ENCODE peak calls at places on chromosomes 11 and 22, in four cellular contexts. Y is epithelial cell of prostate; V is activated T-cell treated with anti-CD3 and anti-CD28 coated beads, Interleukin-2, amount 50 U/mL, for 1 hour; E is activated T-helper 1 cell treated with Interleukin-2 at 50 U/mL for 16 hours. T is an unnamed sample.

GRCh38 chr22:30968015-30968923 is at the start of gene MORC2:
- DNase-seq in Y (no peak), V (no peak), E (no peak), T (peak; percentile 58)

GRCh38 chr22:19522190-19522880 is 1.9 kb downstream of the CLDN5 start:
- DNase-seq in V (no peak), E (no peak), Y (no peak), T (no peak)

GRCh38 chr11:2534131-2534956 is 89.5 kb downstream of the KCNQ1 start:
- DNase-seq in E (no peak), Y (no peak), V (no peak), T (peak; percentile 77)

GRCh38 chr11:42544726-42545125 is 767.1 kb upstream of the API5 start:
- DNase-seq in Y (no peak), E (no peak), V (no peak), T (no peak)

GRCh38 chr11:134244593-134244992 is 8.6 kb downstream of the THYN1 start:
- DNase-seq in E (no peak), Y (no peak), V (no peak), T (peak; percentile 28)

GRCh38 chr11:87212891-87213290 is 175.2 kb downstream of the TMEM135 start:
- DNase-seq in V (no peak), E (no peak), Y (no peak), T (no peak)

GRCh38 chr11:25272214-25272613 is 775.4 kb downstream of the LUZP2 start:
- DNase-seq in V (no peak), E (no peak), Y (no peak), T (no peak)

GRCh38 chr11:115695677-115696451 is 191.6 kb upstream of the CADM1 start:
- DNase-seq in E (no peak), V (no peak), Y (no peak), T (no peak)

GRCh38 chr11:89220684-89221339 is 43.1 kb downstream of the TYR start:
- DNase-seq in V (no peak), E (no peak), Y (no peak), T (no peak)

GRCh38 chr11:73538381-73538872 is 59.5 kb downstream of the FAM168A start:
- DNase-seq in V (no peak), E (no peak), Y (no peak), T (no peak)

T was measured in Calu3.